ENCODE peak calls at places on chromosome 21, in five cellular contexts. R is frontal cortex, Y is astrocyte, O is AG04449, X is IMR-90. B is an unnamed sample.

GRCh38 chr21:39972976-39973375 is 105.7 kb downstream of the PCP4 start:
- DNase-seq in Y (no peak), O (no peak), R (no peak), X (no peak), B (no peak)

GRCh38 chr21:14403681-14404318 is 20.9 kb upstream of the HSPA13 start:
- DNase-seq in O (no peak), R (peak; percentile 9), Y (peak; percentile 11), X (peak; percentile 45), B (peak; percentile 37)

GRCh38 chr21:16186742-16187141 is 457.0 kb downstream of the USP25 start:
- DNase-seq in Y (peak; percentile 38), X (peak; percentile 37), R (no peak), O (no peak), B (peak; percentile 51)

GRCh38 chr21:37829447-37829846 is 86.8 kb downstream of the KCNJ6 start:
- DNase-seq in R (no peak), Y (peak; percentile 61), X (peak; percentile 70), O (no peak), B (peak; percentile 26)

GRCh38 chr21:33031562-33031961 is 5.8 kb downstream of the OLIG2 start:
- DNase-seq in R (no peak), Y (no peak), X (no peak), O (no peak), B (no peak)

GRCh38 chr21:35050348-35051286 is 1.5 kb upstream of the RUNX1 start:
- DNase-seq in X (peak; percentile 70), O (no peak), R (no peak), Y (peak; percentile 68), B (peak; percentile 63)

GRCh38 chr21:20997308-20997632 is 939 bp upstream of the NCAM2 start:
- DNase-seq in X (no peak), Y (no peak), O (no peak), R (no peak), B (no peak)

GRCh38 chr21:40832316-40832715 is 14.6 kb downstream of the DSCAM start:
- DNase-seq in R (no peak), X (no peak), O (no peak), Y (no peak), B (no peak)

GRCh38 chr21:35783686-35784085 is 276.6 kb downstream of the SETD4 start:
- DNase-seq in R (no peak), Y (peak; percentile 21), X (no peak), O (no peak), B (no peak)

GRCh38 chr21:33655591-33656221 is 13.4 kb downstream of the ITSN1 start:
- DNase-seq in X (peak; percentile 97), Y (peak; percentile 98), R (no peak), O (peak; percentile 41), B (peak; percentile 87)

GRCh38 chr21:37407719-37408455 is 41.3 kb downstream of the DYRK1A start:
- DNase-seq in R (no peak), Y (peak; percentile 63), O (peak; percentile 16), X (peak; percentile 63), B (peak; percentile 55)

GRCh38 chr21:38793926-38794713 is 11.6 kb upstream of the ETS2 start:
- DNase-seq in X (no peak), Y (no peak), O (no peak), R (no peak), B (no peak)

GRCh38 chr21:45318556-45319341 is 31.1 kb upstream of the POFUT2 start:
- DNase-seq in R (no peak), Y (no peak), X (peak; percentile 54), O (no peak), B (peak; percentile 93)

GRCh38 chr21:44454747-44455523 is at the start of gene LRRC3:
- DNase-seq in Y (peak; percentile 9), R (peak; percentile 84), O (no peak), X (peak; percentile 30), B (peak; percentile 79)

GRCh38 chr21:46084041-46084561 is 13.8 kb upstream of the COL6A2 start:
- DNase-seq in X (no peak), R (no peak), Y (no peak), O (no peak), B (no peak)

GRCh38 chr21:45747802-45748445 is 104.4 kb downstream of the PCBP3 start:
- DNase-seq in O (no peak), Y (peak; percentile 35), R (peak; percentile 54), X (peak; percentile 51), B (no peak)

GRCh38 chr21:35208810-35209517 is 159.9 kb upstream of the RUNX1 start:
- DNase-seq in O (no peak), R (no peak), X (peak; percentile 91), Y (peak; percentile 94), B (peak; percentile 53)

GRCh38 chr21:24895885-24896734 is 711.2 kb downstream of the MRPL39 start:
- DNase-seq in R (no peak), Y (peak; percentile 37), O (no peak), X (peak; percentile 25), B (no peak)

GRCh38 chr21:46125846-46126301 is 28.0 kb downstream of the COL6A2 start:
- DNase-seq in O (no peak), Y (no peak), X (no peak), R (no peak), B (no peak)

GRCh38 chr21:36926989-36927695 is 39.3 kb downstream of the HLCS start:
- DNase-seq in O (no peak), R (no peak), Y (no peak), X (peak; percentile 83), B (peak; percentile 68)

GRCh38 chr21:25708467-25709065 is 26.1 kb downstream of the ATP5PF start:
- DNase-seq in O (no peak), R (peak; percentile 29), Y (peak; percentile 4), X (peak; percentile 56), B (peak; percentile 66)

GRCh38 chr21:42525676-42526378 is 12.2 kb downstream of the SLC37A1 start:
- DNase-seq in O (no peak), Y (no peak), X (no peak), R (no peak), B (no peak)

GRCh38 chr21:45443595-45444181 is 38.7 kb downstream of the COL18A1 start:
- DNase-seq in X (no peak), R (no peak), Y (no peak), O (no peak), B (no peak)

GRCh38 chr21:34669149-34669879 is 520 bp downstream of the CLIC6 start:
- DNase-seq in Y (no peak), O (no peak), R (no peak), X (no peak), B (no peak)

GRCh38 chr21:38591138-38591537 is 92.9 kb upstream of the ERG start:
- DNase-seq in Y (no peak), R (no peak), O (no peak), X (no peak), B (no peak)

GRCh38 chr21:45408811-45409261 is 3.9 kb downstream of the COL18A1 start:
- DNase-seq in R (no peak), Y (no peak), O (no peak), X (no peak), B (no peak)

GRCh38 chr21:45305831-45306230 is 18.1 kb upstream of the POFUT2 start:
- DNase-seq in R (no peak), O (no peak), Y (peak; percentile 71), X (no peak), B (no peak)

GRCh38 chr21:35016517-35017188 is 32.4 kb downstream of the RUNX1 start:
- DNase-seq in Y (no peak), R (no peak), X (no peak), O (no peak), B (no peak)

GRCh38 chr21:31326478-31327247 is 17.4 kb downstream of the TIAM1 start:
- DNase-seq in X (no peak), R (no peak), Y (peak; percentile 45), O (no peak), B (no peak)